ENCODE peak calls at places on chromosome 20, in four cellular contexts. One of them, this sample, is unnamed.

GRCh38 chr20:42484335-42484734 is 705.4 kb downstream of the PTPRT start:
- DNase-seq in NCI-H1436 treated with DMSO at 0.1 percent for 48 hours: no peak
- DNase-seq in activated naive CD8-positive, alpha-beta T cell treated with anti-CD3 and anti-CD28 coated beads, Interleukin-2, amount 50 U/mL, for 16 hours: no peak
- DNase-seq in cardiac fibroblast: peak; percentile 67
- DNase-seq in this sample: no peak

GRCh38 chr20:2698186-2698817 is 5.7 kb downstream of the EBF4 start:
- DNase-seq in activated naive CD8-positive, alpha-beta T cell treated with anti-CD3 and anti-CD28 coated beads, Interleukin-2, amount 50 U/mL, for 16 hours: no peak
- DNase-seq in cardiac fibroblast: no peak
- DNase-seq in NCI-H1436 treated with DMSO at 0.1 percent for 48 hours: no peak
- DNase-seq in this sample: no peak

GRCh38 chr20:35216541-35216940 is 9.9 kb upstream of the MMP24 start:
- DNase-seq in NCI-H1436 treated with DMSO at 0.1 percent for 48 hours: no peak
- DNase-seq in activated naive CD8-positive, alpha-beta T cell treated with anti-CD3 and anti-CD28 coated beads, Interleukin-2, amount 50 U/mL, for 16 hours: no peak
- DNase-seq in cardiac fibroblast: no peak
- DNase-seq in this sample: no peak

GRCh38 chr20:12941025-12941424 is 67.7 kb upstream of the SPTLC3 start:
- DNase-seq in NCI-H1436 treated with DMSO at 0.1 percent for 48 hours: no peak
- DNase-seq in cardiac fibroblast: no peak
- DNase-seq in activated naive CD8-positive, alpha-beta T cell treated with anti-CD3 and anti-CD28 coated beads, Interleukin-2, amount 50 U/mL, for 16 hours: no peak
- DNase-seq in this sample: peak; percentile 45

GRCh38 chr20:62356948-62357667 is 10.0 kb downstream of the LAMA5 start:
- DNase-seq in activated naive CD8-positive, alpha-beta T cell treated with anti-CD3 and anti-CD28 coated beads, Interleukin-2, amount 50 U/mL, for 16 hours: no peak
- DNase-seq in NCI-H1436 treated with DMSO at 0.1 percent for 48 hours: no peak
- DNase-seq in cardiac fibroblast: peak; percentile 75
- DNase-seq in this sample: peak; percentile 77

GRCh38 chr20:17941087-17941825 is 27.3 kb downstream of the SNX5 start:
- DNase-seq in NCI-H1436 treated with DMSO at 0.1 percent for 48 hours: no peak
- DNase-seq in cardiac fibroblast: no peak
- DNase-seq in activated naive CD8-positive, alpha-beta T cell treated with anti-CD3 and anti-CD28 coated beads, Interleukin-2, amount 50 U/mL, for 16 hours: no peak
- DNase-seq in this sample: no peak

GRCh38 chr20:38997622-38998021 is 35.5 kb downstream of the DHX35 start:
- DNase-seq in NCI-H1436 treated with DMSO at 0.1 percent for 48 hours: no peak
- DNase-seq in cardiac fibroblast: no peak
- DNase-seq in activated naive CD8-positive, alpha-beta T cell treated with anti-CD3 and anti-CD28 coated beads, Interleukin-2, amount 50 U/mL, for 16 hours: peak; percentile 30
- DNase-seq in this sample: no peak

GRCh38 chr20:52193133-52193532 is 1.6 kb upstream of the ZFP64 start:
- DNase-seq in cardiac fibroblast: no peak
- DNase-seq in activated naive CD8-positive, alpha-beta T cell treated with anti-CD3 and anti-CD28 coated beads, Interleukin-2, amount 50 U/mL, for 16 hours: no peak
- DNase-seq in NCI-H1436 treated with DMSO at 0.1 percent for 48 hours: no peak
- DNase-seq in this sample: no peak

GRCh38 chr20:62067547-62068260 is 2.0 kb upstream of the TAF4 start:
- DNase-seq in cardiac fibroblast: no peak
- DNase-seq in activated naive CD8-positive, alpha-beta T cell treated with anti-CD3 and anti-CD28 coated beads, Interleukin-2, amount 50 U/mL, for 16 hours: no peak
- DNase-seq in NCI-H1436 treated with DMSO at 0.1 percent for 48 hours: no peak
- DNase-seq in this sample: no peak

GRCh38 chr20:54475334-54476287 is at the start of gene DOK5:
- DNase-seq in cardiac fibroblast: peak; percentile 81
- DNase-seq in NCI-H1436 treated with DMSO at 0.1 percent for 48 hours: no peak
- DNase-seq in activated naive CD8-positive, alpha-beta T cell treated with anti-CD3 and anti-CD28 coated beads, Interleukin-2, amount 50 U/mL, for 16 hours: no peak
- DNase-seq in this sample: peak; percentile 9

GRCh38 chr20:60993647-60994046 is 258.4 kb upstream of the CDH4 start:
- DNase-seq in NCI-H1436 treated with DMSO at 0.1 percent for 48 hours: no peak
- DNase-seq in activated naive CD8-positive, alpha-beta T cell treated with anti-CD3 and anti-CD28 coated beads, Interleukin-2, amount 50 U/mL, for 16 hours: no peak
- DNase-seq in cardiac fibroblast: no peak
- DNase-seq in this sample: no peak

GRCh38 chr20:39645130-39645529 is 683.0 kb downstream of the DHX35 start:
- DNase-seq in NCI-H1436 treated with DMSO at 0.1 percent for 48 hours: no peak
- DNase-seq in activated naive CD8-positive, alpha-beta T cell treated with anti-CD3 and anti-CD28 coated beads, Interleukin-2, amount 50 U/mL, for 16 hours: no peak
- DNase-seq in cardiac fibroblast: no peak
- DNase-seq in this sample: no peak

GRCh38 chr20:44056010-44056698 is 130.8 kb downstream of the JPH2 start:
- DNase-seq in cardiac fibroblast: peak; percentile 10
- DNase-seq in activated naive CD8-positive, alpha-beta T cell treated with anti-CD3 and anti-CD28 coated beads, Interleukin-2, amount 50 U/mL, for 16 hours: peak; percentile 25
- DNase-seq in NCI-H1436 treated with DMSO at 0.1 percent for 48 hours: no peak
- DNase-seq in this sample: no peak